ENCODE peak calls at places on chromosomes 2 and 18, in nine cellular contexts. J is fibroblast of the aortic adventitia; M is naive thymus-derived CD8-positive, alpha-beta T cell; P is Panc1; N is CD8-positive, alpha-beta T cell; V is HEK293T; C is cardiac fibroblast; U is small intestine; E is transverse colon. W is an unnamed sample.

GRCh38 chr18:61955644-61956043 is 62.8 kb upstream of the RNF152 start:
- DNase-seq in P (no peak), C (no peak), M (no peak), J (no peak), V (no peak), U (no peak), N (no peak), E (no peak), W (no peak)

GRCh38 chr2:106843910-106844250 is 42.1 kb downstream of the ST6GAL2 start:
- DNase-seq in U (no peak), M (no peak), V (no peak), N (no peak), E (no peak), C (no peak), P (no peak), J (no peak), W (no peak)

GRCh38 chr18:79534356-79534755 is 138.6 kb downstream of the NFATC1 start:
- DNase-seq in M (no peak), N (no peak), U (no peak), E (no peak), P (no peak), J (no peak), C (no peak), V (no peak), W (no peak)

GRCh38 chr2:232689152-232689910 is 7.8 kb upstream of the GIGYF2 start:
- DNase-seq in U (peak), E (peak), P (no peak), N (no peak), V (no peak), J (peak), C (peak), M (no peak), W (no peak)

GRCh38 chr18:25164837-25165791 is 186.9 kb downstream of the ZNF521 start:
- DNase-seq in C (peak), N (no peak), P (no peak), V (peak), J (peak), U (peak), M (no peak), E (no peak), W (peak)

GRCh38 chr2:180907731-180908130 is 72.7 kb upstream of the UBE2E3 start:
- DNase-seq in N (no peak), U (no peak), C (peak), J (peak), P (no peak), E (no peak), M (no peak), V (no peak), W (no peak)

GRCh38 chr2:74191596-74192380 is 6.6 kb upstream of the MTHFD2 start:
- DNase-seq in C (no peak), E (no peak), U (no peak), P (no peak), V (no peak), N (no peak), M (no peak), J (no peak), W (no peak)

GRCh38 chr2:27509326-27509725 is 12.7 kb downstream of the GCKR start:
- DNase-seq in U (no peak), M (no peak), P (no peak), E (no peak), V (no peak), N (no peak), J (peak), C (peak), W (no peak)

GRCh38 chr2:15944325-15945017 is 4.1 kb downstream of the MYCN start:
- DNase-seq in U (no peak), P (no peak), C (no peak), J (no peak), N (no peak), V (no peak), E (no peak), M (no peak), W (no peak)

GRCh38 chr2:174121612-174122011 is 126.7 kb downstream of the OLA1 start:
- DNase-seq in V (no peak), U (no peak), M (no peak), C (no peak), E (no peak), P (no peak), N (no peak), J (no peak), W (no peak)

GRCh38 chr2:180122874-180123273 is 115.8 kb upstream of the CWC22 start:
- DNase-seq in U (no peak), J (peak), N (no peak), P (no peak), V (no peak), M (no peak), E (no peak), C (peak), W (peak)

GRCh38 chr2:165698621-165698946 is 95.5 kb downstream of the GALNT3 start:
- DNase-seq in P (peak), M (no peak), N (no peak), U (peak), V (peak), C (peak), J (peak), E (peak), W (peak)

GRCh38 chr2:188316354-188316753 is 24.7 kb downstream of the GULP1 start:
- DNase-seq in J (no peak), V (no peak), C (no peak), P (no peak), N (no peak), U (no peak), E (no peak), M (no peak), W (no peak)

GRCh38 chr2:562391-563364 is 114.5 kb downstream of the TMEM18 start:
- DNase-seq in J (no peak), V (no peak), P (no peak), C (no peak), E (no peak), U (no peak), M (no peak), N (no peak), W (no peak)

GRCh38 chr2:149877913-149878312 is 290.3 kb upstream of the MMADHC start:
- DNase-seq in V (no peak), P (no peak), J (peak), N (no peak), E (no peak), U (no peak), C (peak), M (no peak), W (no peak)

GRCh38 chr2:222722327-222722946 is 51.0 kb downstream of the MOGAT1 start:
- DNase-seq in J (peak), V (no peak), P (no peak), M (no peak), N (no peak), U (no peak), C (peak), E (no peak), W (peak)

GRCh38 chr2:186576614-186577013 is 13.2 kb upstream of the ITGAV start:
- DNase-seq in C (peak), J (peak), V (no peak), E (no peak), U (no peak), M (no peak), P (no peak), N (no peak), W (peak)

GRCh38 chr2:36486546-36487044 is 111.4 kb downstream of the FEZ2 start:
- DNase-seq in U (no peak), J (peak), N (no peak), C (peak), V (no peak), M (no peak), E (no peak), P (peak), W (peak)

GRCh38 chr18:65922103-65922502 is 171.3 kb downstream of the CDH7 start:
- DNase-seq in M (no peak), N (no peak), P (no peak), J (no peak), E (no peak), U (no peak), C (no peak), V (no peak), W (no peak)

GRCh38 chr2:234286118-234286598 is 210.7 kb downstream of the ARL4C start:
- DNase-seq in M (no peak), J (peak), E (no peak), P (no peak), U (no peak), N (no peak), V (no peak), C (peak), W (no peak)

GRCh38 chr2:69829243-69830044 is at the start of gene GMCL1:
- DNase-seq in N (peak), E (peak), J (peak), M (peak), P (peak), U (peak), C (peak), V (peak), W (peak)

GRCh38 chr2:117856415-117857210 is 42.1 kb downstream of the DDX18 start:
- DNase-seq in J (peak), P (peak), N (no peak), V (no peak), U (no peak), C (peak), E (no peak), M (no peak), W (peak)

W was measured in GM03348.